ENCODE peak calls at places on chromosomes 3 and 15, in four cellular contexts. O, J, K and F are unnamed samples.

GRCh38 chr3:43061101-43061895 is 44.6 kb downstream of the POMGNT2 start:
- DNase-seq in O (no peak), J (no peak), K (no peak), F (peak; percentile 3)

GRCh38 chr15:70833897-70834765 is 19.8 kb downstream of the LARP6 start:
- DNase-seq in J (peak; percentile 59), K (no peak), O (peak; percentile 91), F (peak; percentile 79)

GRCh38 chr15:78242128-78242527 is 7.8 kb upstream of the ACSBG1 start:
- DNase-seq in J (peak; percentile 64), K (peak; percentile 81), O (no peak), F (peak; percentile 48)

GRCh38 chr3:60582285-60582684 is 669.0 kb downstream of the FHIT start:
- DNase-seq in J (no peak), O (no peak), K (no peak), F (no peak)

GRCh38 chr3:106282931-106283330 is 414.1 kb upstream of the CBLB start:
- DNase-seq in J (no peak), K (no peak), O (no peak), F (no peak)

GRCh38 chr15:71702496-71702895 is 107.9 kb upstream of the NR2E3 start:
- DNase-seq in K (no peak), O (no peak), J (no peak), F (no peak)

GRCh38 chr3:94069242-94069813 is 6.5 kb downstream of the NSUN3 start:
- DNase-seq in J (no peak), K (no peak), O (peak; percentile 39), F (no peak)

GRCh38 chr3:139638518-139638917 is 39.3 kb downstream of the NMNAT3 start:
- DNase-seq in O (no peak), J (no peak), K (no peak), F (no peak)

GRCh38 chr15:77081971-77082370 is 11.1 kb upstream of the TSPAN3 start:
- DNase-seq in J (no peak), O (peak; percentile 40), K (no peak), F (no peak)
- H3K56ac ChIP-seq in J (no peak overlapping the region), O (no peak overlapping the region), K (no peak overlapping the region), F (no peak overlapping the region)

GRCh38 chr15:37056168-37056893 is 44.0 kb downstream of the MEIS2 start:
- DNase-seq in K (no peak), J (no peak), O (no peak), F (no peak)

GRCh38 chr15:37053070-37053653 is 47.2 kb downstream of the MEIS2 start:
- DNase-seq in J (no peak), O (peak; percentile 54), K (no peak), F (no peak)

GRCh38 chr15:37056894-37057205 is 43.5 kb downstream of the MEIS2 start:
- DNase-seq in O (no peak), J (no peak), K (no peak), F (no peak)

GRCh38 chr15:37054336-37054735 is 46.0 kb downstream of the MEIS2 start:
- DNase-seq in O (no peak), K (no peak), J (no peak), F (no peak)

GRCh38 chr15:37055481-37055880 is 44.9 kb downstream of the MEIS2 start:
- DNase-seq in J (no peak), K (no peak), O (no peak), F (no peak)
- H4K5ac ChIP-seq in J (no peak overlapping the region), K (no peak overlapping the region), O (no peak overlapping the region), F (no peak overlapping the region)

GRCh38 chr15:68321229-68321628 is 43.7 kb downstream of the FEM1B start:
- DNase-seq in J (no peak), K (no peak), O (no peak), F (no peak)
- H3K56ac ChIP-seq in J (no peak overlapping the region), K (no peak overlapping the region), O (no peak overlapping the region), F (no peak overlapping the region)

GRCh38 chr3:127235706-127236105 is 42.8 kb downstream of the PRR23E start:
- DNase-seq in K (no peak), J (no peak), O (no peak), F (no peak)
- H4K5ac ChIP-seq in K (no peak overlapping the region), J (no peak overlapping the region), O (no peak overlapping the region), F (no peak overlapping the region)

GRCh38 chr3:47004369-47005211 is 25.1 kb downstream of the NBEAL2 start:
- DNase-seq in J (no peak), K (no peak), O (no peak), F (no peak)
- H3K56ac ChIP-seq in J (no peak overlapping the region), K (no peak overlapping the region), O (no peak overlapping the region), F (no peak overlapping the region)

GRCh38 chr15:57547243-57547755 is 44.4 kb upstream of the MYZAP start:
- DNase-seq in J (no peak), K (no peak), O (no peak), F (peak; percentile 90)

GRCh38 chr15:57548325-57548724 is 43.4 kb upstream of the MYZAP start:
- DNase-seq in K (no peak), J (no peak), O (no peak), F (no peak)

GRCh38 chr15:57544840-57545239 is 46.9 kb upstream of the MYZAP start:
- DNase-seq in O (no peak), K (no peak), J (no peak), F (no peak)

GRCh38 chr15:57548835-57549234 is 42.9 kb upstream of the MYZAP start:
- DNase-seq in J (no peak), O (no peak), K (no peak), F (no peak)

GRCh38 chr15:57545995-57546394 is 45.7 kb upstream of the MYZAP start:
- DNase-seq in O (no peak), K (no peak), J (no peak), F (peak; percentile 49)
- H4K5ac ChIP-seq in O (no peak overlapping the region), K (no peak overlapping the region), J (no peak overlapping the region), F (no peak overlapping the region)

DNA sequence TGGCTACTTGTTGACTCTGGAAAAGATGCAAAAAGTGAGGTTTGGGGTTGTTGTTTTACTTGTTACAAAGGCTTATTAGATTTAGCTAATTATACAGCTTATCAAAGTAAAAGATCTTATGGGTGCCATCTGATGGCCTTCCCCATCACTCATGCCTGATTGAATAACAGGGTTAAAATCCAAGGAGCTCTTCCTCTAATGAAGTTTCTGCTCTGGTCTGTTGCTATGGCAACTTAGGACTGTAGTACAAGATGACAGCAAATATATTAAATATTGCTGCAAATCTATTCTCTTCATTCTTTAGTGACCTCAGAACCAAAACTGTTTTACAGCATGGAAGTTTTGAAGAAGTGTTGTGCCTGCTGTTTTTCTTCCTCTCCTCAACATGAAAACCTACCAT is 45.6 kb upstream of the SRGAP3 start:
- DNase-seq in K (no peak), O (no peak), J (no peak), F (no peak)
- H3K56ac ChIP-seq in K (no peak overlapping the region), O (no peak overlapping the region), J (no peak overlapping the region), F (no peak overlapping the region)

DNA sequence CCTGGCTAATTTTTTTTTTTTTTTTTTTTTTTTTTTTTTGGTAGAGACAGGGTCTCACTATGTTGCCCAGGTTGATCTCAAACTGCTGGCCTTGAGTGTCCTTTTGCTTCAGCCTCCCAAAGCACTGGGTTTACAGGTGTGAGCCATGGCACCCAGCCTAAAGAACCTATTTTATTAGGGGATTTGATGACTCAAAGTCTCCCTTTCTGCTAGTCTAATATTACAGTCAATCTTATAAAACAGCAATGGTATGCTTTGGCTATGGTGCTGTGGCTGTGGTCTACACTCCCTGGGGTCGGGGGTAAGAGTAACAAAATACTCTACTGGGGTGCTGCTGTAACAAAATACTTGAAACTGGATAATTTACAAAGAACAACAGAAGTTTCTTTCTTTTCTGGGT is 44.8 kb downstream of the ZNF589 start:
- DNase-seq in K (no peak), J (no peak), O (no peak), F (no peak)
- H4K5ac ChIP-seq in K (no peak overlapping the region), J (no peak overlapping the region), O (no peak overlapping the region), F (no peak overlapping the region)

GRCh38 chr3:149819432-149819831 is 6.4 kb downstream of the RNF13 start:
- DNase-seq in J (no peak), O (no peak), K (no peak), F (no peak)
- H3K56ac ChIP-seq in J (no peak overlapping the region), O (no peak overlapping the region), K (no peak overlapping the region), F (no peak overlapping the region)